ENCODE peak calls at places on chromosome 16, in five cellular contexts. One of them, this sample, is unnamed.

GRCh38 chr16:85755929-85756768 is 5.3 kb upstream of the C16orf74 start:
- DNase-seq in fibroblast of mammary gland: peak; percentile 30
- DNase-seq in GM06990: peak; percentile 78
- DNase-seq in cardiac muscle cell: no peak
- DNase-seq in AG09309: no peak
- DNase-seq in this sample: peak; percentile 80

GRCh38 chr16:88466175-88466862 is 13.2 kb downstream of the ZFPM1 start:
- DNase-seq in cardiac muscle cell: no peak
- DNase-seq in GM06990: no peak
- DNase-seq in fibroblast of mammary gland: no peak
- DNase-seq in AG09309: no peak
- DNase-seq in this sample: peak; percentile 78

GRCh38 chr16:912684-913613 is 57.8 kb downstream of the LMF1 start:
- DNase-seq in AG09309: no peak
- DNase-seq in fibroblast of mammary gland: no peak
- DNase-seq in cardiac muscle cell: no peak
- DNase-seq in GM06990: no peak
- DNase-seq in this sample: no peak

GRCh38 chr16:2208308-2208707 is 2.4 kb downstream of the BRICD5 start:
- DNase-seq in fibroblast of mammary gland: no peak
- DNase-seq in cardiac muscle cell: no peak
- DNase-seq in GM06990: no peak
- DNase-seq in AG09309: no peak
- DNase-seq in this sample: no peak

GRCh38 chr16:51392651-51393187 is 241.6 kb upstream of the SALL1 start:
- DNase-seq in AG09309: peak; percentile 80
- DNase-seq in GM06990: no peak
- DNase-seq in fibroblast of mammary gland: peak; percentile 98
- DNase-seq in cardiac muscle cell: peak; percentile 75
- DNase-seq in this sample: no peak

GRCh38 chr16:69773255-69773947 is 11.3 kb downstream of the WWP2 start:
- DNase-seq in fibroblast of mammary gland: no peak
- DNase-seq in cardiac muscle cell: no peak
- DNase-seq in GM06990: peak; percentile 24
- DNase-seq in AG09309: no peak
- DNase-seq in this sample: no peak

GRCh38 chr16:4800290-4801041 is 2.0 kb downstream of the ROGDI start:
- DNase-seq in AG09309: no peak
- DNase-seq in cardiac muscle cell: no peak
- DNase-seq in GM06990: peak; percentile 40
- DNase-seq in fibroblast of mammary gland: no peak
- DNase-seq in this sample: peak; percentile 56

GRCh38 chr16:4442371-4442770 is 16.7 kb downstream of the DNAJA3 start:
- DNase-seq in cardiac muscle cell: no peak
- DNase-seq in GM06990: no peak
- DNase-seq in fibroblast of mammary gland: no peak
- DNase-seq in AG09309: no peak
- DNase-seq in this sample: no peak

GRCh38 chr16:58684001-58684353 is 593 bp downstream of the SLC38A7 start:
- DNase-seq in cardiac muscle cell: peak; percentile 36
- DNase-seq in fibroblast of mammary gland: peak; percentile 27
- DNase-seq in GM06990: no peak
- DNase-seq in AG09309: no peak
- DNase-seq in this sample: no peak

GRCh38 chr16:73615256-73615655 is 567.3 kb upstream of the ZFHX3 start:
- DNase-seq in AG09309: no peak
- DNase-seq in fibroblast of mammary gland: no peak
- DNase-seq in GM06990: no peak
- DNase-seq in cardiac muscle cell: no peak
- DNase-seq in this sample: no peak

GRCh38 chr16:20320592-20320991 is 6.7 kb downstream of the GP2 start:
- DNase-seq in AG09309: no peak
- DNase-seq in GM06990: no peak
- DNase-seq in cardiac muscle cell: no peak
- DNase-seq in fibroblast of mammary gland: no peak
- DNase-seq in this sample: no peak

GRCh38 chr16:51500306-51500705 is 349.2 kb upstream of the SALL1 start:
- DNase-seq in AG09309: no peak
- DNase-seq in GM06990: no peak
- DNase-seq in cardiac muscle cell: no peak
- DNase-seq in fibroblast of mammary gland: peak; percentile 74
- DNase-seq in this sample: no peak

GRCh38 chr16:82384897-82385296 is 214.9 kb upstream of the MPHOSPH6 start:
- DNase-seq in cardiac muscle cell: no peak
- DNase-seq in fibroblast of mammary gland: no peak
- DNase-seq in AG09309: no peak
- DNase-seq in GM06990: no peak
- DNase-seq in this sample: no peak

GRCh38 chr16:74667215-74667765 is 613 bp upstream of the RFWD3 start:
- DNase-seq in fibroblast of mammary gland: no peak
- DNase-seq in AG09309: no peak
- DNase-seq in GM06990: peak; percentile 64
- DNase-seq in cardiac muscle cell: peak; percentile 34
- DNase-seq in this sample: peak; percentile 44

GRCh38 chr16:65473699-65474098 is 351.8 kb upstream of the CDH11 start:
- DNase-seq in fibroblast of mammary gland: no peak
- DNase-seq in GM06990: no peak
- DNase-seq in cardiac muscle cell: no peak
- DNase-seq in AG09309: no peak
- DNase-seq in this sample: no peak

GRCh38 chr16:84109598-84110325 is 7.0 kb downstream of the MBTPS1 start:
- DNase-seq in cardiac muscle cell: no peak
- DNase-seq in AG09309: no peak
- DNase-seq in fibroblast of mammary gland: peak; percentile 51
- DNase-seq in GM06990: no peak
- DNase-seq in this sample: no peak

GRCh38 chr16:87297918-87298631 is 19.1 kb downstream of the C16orf95 start:
- DNase-seq in cardiac muscle cell: peak; percentile 26
- DNase-seq in AG09309: no peak
- DNase-seq in GM06990: no peak
- DNase-seq in fibroblast of mammary gland: peak; percentile 21
- DNase-seq in this sample: peak; percentile 74

GRCh38 chr16:57535680-57536305 is 578 bp downstream of the CCDC102A start:
- DNase-seq in GM06990: peak; percentile 92
- DNase-seq in AG09309: peak; percentile 52
- DNase-seq in fibroblast of mammary gland: peak; percentile 79
- DNase-seq in cardiac muscle cell: peak; percentile 94
- DNase-seq in this sample: peak; percentile 98

GRCh38 chr16:84672276-84673202 is 24.2 kb downstream of the KLHL36 start:
- DNase-seq in GM06990: peak; percentile 60
- DNase-seq in cardiac muscle cell: peak; percentile 74
- DNase-seq in fibroblast of mammary gland: peak; percentile 75
- DNase-seq in AG09309: peak; percentile 8
- DNase-seq in this sample: peak; percentile 90

GRCh38 chr16:2739555-2740435 is 12.6 kb upstream of the SRRM2 start:
- DNase-seq in GM06990: no peak
- DNase-seq in AG09309: no peak
- DNase-seq in cardiac muscle cell: no peak
- DNase-seq in fibroblast of mammary gland: no peak
- DNase-seq in this sample: no peak

GRCh38 chr16:4360538-4361021 is 9.5 kb upstream of the PAM16 start:
- DNase-seq in fibroblast of mammary gland: no peak
- DNase-seq in cardiac muscle cell: peak; percentile 26
- DNase-seq in GM06990: no peak
- DNase-seq in AG09309: no peak
- DNase-seq in this sample: no peak

GRCh38 chr16:28974007-28974436 is 556 bp upstream of the SPNS1 start:
- DNase-seq in fibroblast of mammary gland: peak; percentile 76
- DNase-seq in AG09309: peak; percentile 7
- DNase-seq in GM06990: no peak
- DNase-seq in cardiac muscle cell: peak; percentile 79
- DNase-seq in this sample: no peak

GRCh38 chr16:75340715-75341500 is 89.5 kb upstream of the BCAR1 start:
- DNase-seq in fibroblast of mammary gland: peak; percentile 26
- DNase-seq in GM06990: no peak
- DNase-seq in AG09309: no peak
- DNase-seq in cardiac muscle cell: peak; percentile 44
- DNase-seq in this sample: no peak

GRCh38 chr16:22369221-22369811 is 5.1 kb downstream of the CDR2 start:
- DNase-seq in cardiac muscle cell: peak; percentile 78
- DNase-seq in AG09309: no peak
- DNase-seq in GM06990: peak; percentile 41
- DNase-seq in fibroblast of mammary gland: peak; percentile 68
- DNase-seq in this sample: no peak

GRCh38 chr16:152141-153128 is at the start of gene HBZ:
- DNase-seq in fibroblast of mammary gland: no peak
- DNase-seq in AG09309: no peak
- DNase-seq in GM06990: no peak
- DNase-seq in cardiac muscle cell: no peak
- DNase-seq in this sample: peak; percentile 19

GRCh38 chr16:22225060-22225459 is 19.0 kb downstream of the EEF2K start:
- DNase-seq in GM06990: no peak
- DNase-seq in cardiac muscle cell: no peak
- DNase-seq in AG09309: no peak
- DNase-seq in fibroblast of mammary gland: peak; percentile 46
- DNase-seq in this sample: no peak

GRCh38 chr16:69927056-69927757 is 23.9 kb upstream of the CLEC18A start:
- DNase-seq in AG09309: peak; percentile 18
- DNase-seq in GM06990: no peak
- DNase-seq in fibroblast of mammary gland: peak; percentile 91
- DNase-seq in cardiac muscle cell: peak; percentile 94
- DNase-seq in this sample: peak; percentile 15

GRCh38 chr16:70573451-70574121 is 50.0 kb downstream of the SF3B3 start:
- DNase-seq in GM06990: no peak
- DNase-seq in AG09309: peak; percentile 74
- DNase-seq in cardiac muscle cell: peak; percentile 97
- DNase-seq in fibroblast of mammary gland: peak; percentile 93
- DNase-seq in this sample: no peak

GRCh38 chr16:22220714-22221113 is 14.6 kb downstream of the EEF2K start:
- DNase-seq in GM06990: no peak
- DNase-seq in cardiac muscle cell: no peak
- DNase-seq in fibroblast of mammary gland: peak; percentile 24
- DNase-seq in AG09309: no peak
- DNase-seq in this sample: no peak

GRCh38 chr16:75647138-75647491 is 350 bp downstream of the KARS1 start:
- DNase-seq in AG09309: no peak
- DNase-seq in fibroblast of mammary gland: no peak
- DNase-seq in GM06990: no peak
- DNase-seq in cardiac muscle cell: no peak
- DNase-seq in this sample: no peak

GRCh38 chr16:74909665-74910064 is 75.3 kb downstream of the WDR59 start:
- DNase-seq in GM06990: no peak
- DNase-seq in cardiac muscle cell: no peak
- DNase-seq in fibroblast of mammary gland: peak; percentile 2
- DNase-seq in AG09309: no peak
- DNase-seq in this sample: no peak

GRCh38 chr16:70702624-70703023 is 16.8 kb upstream of the MTSS2 start:
- DNase-seq in fibroblast of mammary gland: no peak
- DNase-seq in AG09309: no peak
- DNase-seq in cardiac muscle cell: no peak
- DNase-seq in GM06990: no peak
- DNase-seq in this sample: no peak

GRCh38 chr16:55661842-55662479 is 6.2 kb downstream of the SLC6A2 start:
- DNase-seq in AG09309: no peak
- DNase-seq in fibroblast of mammary gland: peak; percentile 18
- DNase-seq in cardiac muscle cell: no peak
- DNase-seq in GM06990: no peak
- DNase-seq in this sample: no peak

GRCh38 chr16:55328611-55329569 is 4.9 kb downstream of the IRX6 start:
- DNase-seq in AG09309: no peak
- DNase-seq in fibroblast of mammary gland: no peak
- DNase-seq in cardiac muscle cell: no peak
- DNase-seq in GM06990: no peak
- DNase-seq in this sample: peak; percentile 21

GRCh38 chr16:84481051-84481735 is 23.3 kb downstream of the MEAK7 start:
- DNase-seq in GM06990: no peak
- DNase-seq in AG09309: no peak
- DNase-seq in cardiac muscle cell: no peak
- DNase-seq in fibroblast of mammary gland: no peak
- DNase-seq in this sample: no peak

GRCh38 chr16:82753821-82754220 is 127.1 kb downstream of the CDH13 start:
- DNase-seq in fibroblast of mammary gland: peak; percentile 59
- DNase-seq in cardiac muscle cell: no peak
- DNase-seq in AG09309: no peak
- DNase-seq in GM06990: no peak
- DNase-seq in this sample: no peak

GRCh38 chr16:70253291-70254094 is 1.8 kb upstream of the EXOSC6 start:
- DNase-seq in cardiac muscle cell: peak; percentile 51
- DNase-seq in fibroblast of mammary gland: peak; percentile 58
- DNase-seq in GM06990: no peak
- DNase-seq in AG09309: no peak
- DNase-seq in this sample: peak; percentile 48

GRCh38 chr16:81511371-81511770 is 66.8 kb downstream of the CMIP start:
- DNase-seq in AG09309: no peak
- DNase-seq in fibroblast of mammary gland: peak; percentile 37
- DNase-seq in cardiac muscle cell: peak; percentile 58
- DNase-seq in GM06990: no peak
- DNase-seq in this sample: no peak

GRCh38 chr16:52611817-52612673 is 65.1 kb upstream of the TOX3 start:
- DNase-seq in cardiac muscle cell: no peak
- DNase-seq in AG09309: no peak
- DNase-seq in fibroblast of mammary gland: no peak
- DNase-seq in GM06990: no peak
- DNase-seq in this sample: no peak
- TF ChIP-seq CTCF in cardiac muscle cell: no peak
- TF ChIP-seq CTCF in AG09309: no peak
- TF ChIP-seq CTCF in fibroblast of mammary gland: no peak
- TF ChIP-seq CTCF in GM06990: no peak
- TF ChIP-seq CTCF in this sample: no peak

GRCh38 chr16:53094013-53094630 is 39.3 kb downstream of the CHD9 start:
- DNase-seq in GM06990: peak; percentile 66
- DNase-seq in AG09309: no peak
- DNase-seq in cardiac muscle cell: no peak
- DNase-seq in fibroblast of mammary gland: no peak
- DNase-seq in this sample: peak; percentile 57
- TF ChIP-seq CTCF in GM06990: no peak
- TF ChIP-seq CTCF in AG09309: no peak
- TF ChIP-seq CTCF in cardiac muscle cell: no peak
- TF ChIP-seq CTCF in fibroblast of mammary gland: no peak
- TF ChIP-seq CTCF in this sample: no peak

GRCh38 chr16:46629331-46629843 is 8.2 kb upstream of the SHCBP1 start:
- DNase-seq in GM06990: no peak
- DNase-seq in fibroblast of mammary gland: peak; percentile 77
- DNase-seq in cardiac muscle cell: peak; percentile 77
- DNase-seq in AG09309: peak; percentile 25
- DNase-seq in this sample: peak; percentile 41
- TF ChIP-seq CTCF in GM06990: peak; percentile 32
- TF ChIP-seq CTCF in fibroblast of mammary gland: peak; percentile 60
- TF ChIP-seq CTCF in cardiac muscle cell: peak; percentile 67
- TF ChIP-seq CTCF in AG09309: peak; percentile 58
- TF ChIP-seq CTCF in this sample: no peak

GRCh38 chr16:67872631-67873434 is at the start of gene EDC4:
- DNase-seq in AG09309: no peak
- DNase-seq in GM06990: peak; percentile 89
- DNase-seq in fibroblast of mammary gland: peak; percentile 73
- DNase-seq in cardiac muscle cell: peak; percentile 84
- DNase-seq in this sample: peak; percentile 97
- TF ChIP-seq CTCF in AG09309: no peak
- TF ChIP-seq CTCF in GM06990: no peak
- TF ChIP-seq CTCF in fibroblast of mammary gland: no peak
- TF ChIP-seq CTCF in cardiac muscle cell: no peak
- TF ChIP-seq CTCF in this sample: no peak

DNA sequence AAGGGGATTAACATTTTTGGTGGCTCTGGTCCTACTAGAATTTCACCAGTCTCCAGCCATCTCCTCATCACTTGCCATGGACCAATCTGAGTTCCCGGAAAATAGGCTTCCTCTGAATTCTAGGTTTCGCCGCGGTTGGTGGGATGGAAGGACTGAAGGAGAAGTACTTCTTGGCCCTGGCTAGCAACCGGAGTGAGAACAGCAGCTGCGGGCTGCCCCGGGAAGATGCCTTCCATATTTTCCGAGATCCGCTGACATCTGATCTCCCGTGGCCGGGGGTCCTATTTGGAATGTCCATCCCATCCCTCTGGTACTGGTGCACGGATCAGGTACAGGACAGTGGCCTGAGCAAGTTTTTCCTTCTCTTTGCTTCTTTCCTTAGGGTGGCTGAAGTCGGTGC is 45.0 kb downstream of the SLC5A11 start:
- DNase-seq in AG09309: no peak
- DNase-seq in fibroblast of mammary gland: no peak
- DNase-seq in cardiac muscle cell: no peak
- DNase-seq in GM06990: no peak
- DNase-seq in this sample: no peak
- TF ChIP-seq CTCF in AG09309: no peak
- TF ChIP-seq CTCF in fibroblast of mammary gland: no peak
- TF ChIP-seq CTCF in cardiac muscle cell: no peak
- TF ChIP-seq CTCF in GM06990: no peak
- TF ChIP-seq CTCF in this sample: no peak

This sample was measured in GM13976.